ENCODE peak calls at places on chromosomes 2 and 18, in five cellular contexts. One of them, this sample, is unnamed.

GRCh38 chr2:104790100-104790811 is 63.7 kb upstream of the POU3F3 start:
- DNase-seq in HepG2: no peak
- DNase-seq in AG10803: peak
- DNase-seq in left lung: no peak
- DNase-seq in lung: no peak
- DNase-seq in this sample: no peak

GRCh38 chr18:2717407-2717806 is 61.9 kb downstream of the SMCHD1 start:
- DNase-seq in HepG2: no peak
- DNase-seq in AG10803: no peak
- DNase-seq in left lung: no peak
- DNase-seq in lung: no peak
- DNase-seq in this sample: no peak

GRCh38 chr18:76922107-76922506 is 99.8 kb downstream of the ZNF236 start:
- DNase-seq in HepG2: peak
- DNase-seq in AG10803: peak
- DNase-seq in left lung: no peak
- DNase-seq in lung: peak
- DNase-seq in this sample: peak

GRCh38 chr2:239965318-239965717 is 59.8 kb downstream of the NDUFA10 start:
- DNase-seq in HepG2: no peak
- DNase-seq in AG10803: no peak
- DNase-seq in left lung: no peak
- DNase-seq in lung: no peak
- DNase-seq in this sample: no peak

GRCh38 chr2:131535526-131535925 is 7.8 kb downstream of the CCDC74A start:
- DNase-seq in HepG2: no peak
- DNase-seq in AG10803: no peak
- DNase-seq in left lung: no peak
- DNase-seq in lung: peak
- DNase-seq in this sample: no peak

GRCh38 chr2:47259829-47260228 is 104.7 kb upstream of the STPG4 start:
- DNase-seq in HepG2: no peak
- DNase-seq in AG10803: no peak
- DNase-seq in left lung: no peak
- DNase-seq in lung: no peak
- DNase-seq in this sample: no peak

GRCh38 chr2:220198911-220199310 is 571.5 kb downstream of the SLC4A3 start:
- DNase-seq in HepG2: no peak
- DNase-seq in AG10803: peak
- DNase-seq in left lung: no peak
- DNase-seq in lung: no peak
- DNase-seq in this sample: no peak

GRCh38 chr2:11042841-11043240 is 112.4 kb upstream of the SLC66A3 start:
- DNase-seq in HepG2: no peak
- DNase-seq in AG10803: no peak
- DNase-seq in left lung: no peak
- DNase-seq in lung: no peak
- DNase-seq in this sample: no peak

GRCh38 chr2:217801711-217802110 is 201.1 kb downstream of the TNS1 start:
- DNase-seq in HepG2: no peak
- DNase-seq in AG10803: no peak
- DNase-seq in left lung: no peak
- DNase-seq in lung: no peak
- DNase-seq in this sample: no peak

GRCh38 chr2:36770542-36771287 is 74.2 kb downstream of the VIT start:
- DNase-seq in HepG2: peak
- DNase-seq in AG10803: peak
- DNase-seq in left lung: no peak
- DNase-seq in lung: no peak
- DNase-seq in this sample: no peak

GRCh38 chr18:57793630-57793986 is 9.5 kb downstream of the ATP8B1 start:
- DNase-seq in HepG2: no peak
- DNase-seq in AG10803: no peak
- DNase-seq in left lung: no peak
- DNase-seq in lung: no peak
- DNase-seq in this sample: no peak

GRCh38 chr2:128380061-128380889 is 61.6 kb upstream of the HS6ST1 start:
- DNase-seq in HepG2: no peak
- DNase-seq in AG10803: no peak
- DNase-seq in left lung: peak
- DNase-seq in lung: no peak
- DNase-seq in this sample: no peak

GRCh38 chr2:26173596-26174482 is 951 bp downstream of the GAREM2 start:
- DNase-seq in HepG2: no peak
- DNase-seq in AG10803: no peak
- DNase-seq in left lung: no peak
- DNase-seq in lung: no peak
- DNase-seq in this sample: no peak

GRCh38 chr18:45954070-45954712 is 12.9 kb downstream of the EPG5 start:
- DNase-seq in HepG2: no peak
- DNase-seq in AG10803: peak
- DNase-seq in left lung: no peak
- DNase-seq in lung: no peak
- DNase-seq in this sample: no peak

GRCh38 chr2:215590353-215590752 is 154.5 kb upstream of the FN1 start:
- DNase-seq in HepG2: peak
- DNase-seq in AG10803: peak
- DNase-seq in left lung: no peak
- DNase-seq in lung: no peak
- DNase-seq in this sample: no peak

GRCh38 chr18:79748321-79749157 is 49.2 kb upstream of the KCNG2 start:
- DNase-seq in HepG2: no peak
- DNase-seq in AG10803: no peak
- DNase-seq in left lung: peak
- DNase-seq in lung: no peak
- DNase-seq in this sample: no peak

GRCh38 chr18:24270937-24271380 is 126.7 kb downstream of the OSBPL1A start:
- DNase-seq in HepG2: no peak
- DNase-seq in AG10803: peak
- DNase-seq in left lung: no peak
- DNase-seq in lung: no peak
- DNase-seq in this sample: no peak

GRCh38 chr18:394276-394996 is 106.1 kb downstream of the COLEC12 start:
- DNase-seq in HepG2: no peak
- DNase-seq in AG10803: peak
- DNase-seq in left lung: no peak
- DNase-seq in lung: no peak
- DNase-seq in this sample: no peak

GRCh38 chr2:196565982-196566381 is 73.5 kb upstream of the CCDC150 start:
- DNase-seq in HepG2: no peak
- DNase-seq in AG10803: no peak
- DNase-seq in left lung: no peak
- DNase-seq in lung: no peak
- DNase-seq in this sample: no peak

GRCh38 chr2:2919574-2920365 is 457.8 kb downstream of the EIPR1 start:
- DNase-seq in HepG2: no peak
- DNase-seq in AG10803: no peak
- DNase-seq in left lung: no peak
- DNase-seq in lung: no peak
- DNase-seq in this sample: no peak

GRCh38 chr2:11829324-11829946 is 83.0 kb downstream of the LPIN1 start:
- DNase-seq in HepG2: peak
- DNase-seq in AG10803: peak
- DNase-seq in left lung: peak
- DNase-seq in lung: peak
- DNase-seq in this sample: peak

GRCh38 chr2:201049455-201049854 is 22.0 kb downstream of the HYCC2 start:
- DNase-seq in HepG2: no peak
- DNase-seq in AG10803: peak
- DNase-seq in left lung: no peak
- DNase-seq in lung: no peak
- DNase-seq in this sample: no peak

GRCh38 chr2:144489315-144489920 is 30.5 kb downstream of the ZEB2 start:
- DNase-seq in HepG2: no peak
- DNase-seq in AG10803: no peak
- DNase-seq in left lung: no peak
- DNase-seq in lung: no peak
- DNase-seq in this sample: no peak

GRCh38 chr2:213733893-213734292 is 449.6 kb downstream of the SPAG16 start:
- DNase-seq in HepG2: no peak
- DNase-seq in AG10803: no peak
- DNase-seq in left lung: no peak
- DNase-seq in lung: no peak
- DNase-seq in this sample: no peak

GRCh38 chr2:101752708-101753107 is 55.2 kb downstream of the MAP4K4 start:
- DNase-seq in HepG2: no peak
- DNase-seq in AG10803: no peak
- DNase-seq in left lung: no peak
- DNase-seq in lung: no peak
- DNase-seq in this sample: no peak

GRCh38 chr2:37985333-37985732 is 60.2 kb downstream of the RMDN2 start:
- DNase-seq in HepG2: no peak
- DNase-seq in AG10803: peak
- DNase-seq in left lung: no peak
- DNase-seq in lung: no peak
- DNase-seq in this sample: no peak

GRCh38 chr2:148540022-148540421 is 104.5 kb upstream of the EPC2 start:
- DNase-seq in HepG2: no peak
- DNase-seq in AG10803: no peak
- DNase-seq in left lung: no peak
- DNase-seq in lung: no peak
- DNase-seq in this sample: no peak

DNA sequence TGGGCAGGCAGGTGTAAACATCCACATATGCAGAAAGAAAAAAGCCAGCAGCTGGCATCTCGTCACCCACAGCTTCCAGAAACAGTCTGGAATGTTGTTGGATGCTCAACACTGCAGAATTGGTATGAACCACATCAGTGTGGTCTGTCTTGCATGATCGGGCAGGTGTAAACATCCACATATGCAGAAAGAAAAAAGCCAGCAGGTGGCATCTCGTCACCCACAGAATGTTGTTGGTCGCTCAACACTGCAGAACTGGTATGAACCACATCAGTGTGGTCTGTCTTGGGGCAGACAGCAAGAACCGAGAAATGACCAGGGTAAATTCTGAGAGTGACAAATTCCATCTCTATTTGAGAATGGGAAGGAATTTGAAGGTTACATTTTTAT is 39.6 kb downstream of the DOCK10 start:
- DNase-seq in HepG2: no peak
- DNase-seq in AG10803: no peak
- DNase-seq in left lung: no peak
- DNase-seq in lung: no peak
- DNase-seq in this sample: peak
- TF ChIP-seq CTCF in HepG2: peak
- TF ChIP-seq CTCF in AG10803: no peak
- TF ChIP-seq CTCF in left lung: no peak
- TF ChIP-seq CTCF in lung: no peak
- TF ChIP-seq CTCF in this sample: no peak

GRCh38 chr2:216727346-216728122 is 32.2 kb upstream of the IGFBP5 start:
- DNase-seq in HepG2: no peak
- DNase-seq in AG10803: no peak
- DNase-seq in left lung: no peak
- DNase-seq in lung: no peak
- DNase-seq in this sample: no peak
- TF ChIP-seq CTCF in HepG2: no peak
- TF ChIP-seq CTCF in AG10803: no peak
- TF ChIP-seq CTCF in left lung: no peak
- TF ChIP-seq CTCF in lung: no peak
- TF ChIP-seq CTCF in this sample: no peak

GRCh38 chr2:241049739-241050623 is 51.6 kb downstream of the SNED1 start:
- DNase-seq in HepG2: no peak
- DNase-seq in AG10803: no peak
- DNase-seq in left lung: no peak
- DNase-seq in lung: no peak
- DNase-seq in this sample: no peak

GRCh38 chr2:241048949-241049343 is 50.5 kb downstream of the SNED1 start:
- DNase-seq in HepG2: no peak
- DNase-seq in AG10803: no peak
- DNase-seq in left lung: no peak
- DNase-seq in lung: peak
- DNase-seq in this sample: no peak

GRCh38 chr2:241048149-241048948 is 49.9 kb downstream of the SNED1 start:
- DNase-seq in HepG2: no peak
- DNase-seq in AG10803: no peak
- DNase-seq in left lung: no peak
- DNase-seq in lung: no peak
- DNase-seq in this sample: no peak

GRCh38 chr2:241050624-241051577 is 51.2 kb downstream of the MTERF4 start:
- DNase-seq in HepG2: no peak
- DNase-seq in AG10803: no peak
- DNase-seq in left lung: no peak
- DNase-seq in lung: peak
- DNase-seq in this sample: peak

DNA sequence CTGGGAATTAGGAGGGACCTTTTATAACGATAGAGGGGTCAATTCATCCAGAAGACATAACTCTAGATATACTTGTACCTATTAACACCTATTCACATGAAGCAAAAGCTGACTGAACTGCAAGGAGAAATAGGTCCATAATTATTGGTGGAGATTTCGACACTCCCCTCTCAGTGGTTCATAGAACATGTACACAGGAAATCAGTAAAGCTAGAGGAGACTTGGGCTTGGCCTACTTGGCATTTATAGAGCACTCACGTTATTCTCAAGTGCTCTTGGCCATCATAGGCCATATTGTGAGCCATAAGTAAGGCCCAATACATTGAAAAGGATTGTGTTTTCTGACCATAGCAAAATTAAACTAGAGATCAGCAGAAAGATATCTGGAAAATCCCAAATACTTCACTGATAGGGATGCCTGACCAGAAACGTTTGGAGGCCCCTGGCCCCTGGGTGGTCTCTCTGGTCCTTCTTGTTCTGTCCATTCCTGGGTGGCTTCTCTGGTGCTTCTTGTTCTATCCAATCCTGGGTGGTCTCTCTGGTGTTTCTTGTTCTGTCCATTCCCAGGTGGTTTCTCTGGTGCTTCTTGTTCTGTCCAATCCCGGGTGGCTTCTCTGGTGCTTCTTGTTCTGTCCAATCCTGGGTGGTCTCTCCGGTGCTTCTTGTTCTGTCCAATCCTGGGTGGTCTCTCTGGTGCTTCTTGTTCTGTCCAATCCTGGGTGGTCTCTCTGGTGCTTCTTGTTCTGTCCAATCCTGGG is 49.0 kb downstream of the SNED1 start:
- DNase-seq in HepG2: no peak
- DNase-seq in AG10803: no peak
- DNase-seq in left lung: no peak
- DNase-seq in lung: no peak
- DNase-seq in this sample: no peak
- TF ChIP-seq CTCF in HepG2: no peak
- TF ChIP-seq CTCF in AG10803: no peak
- TF ChIP-seq CTCF in left lung: no peak
- TF ChIP-seq CTCF in lung: no peak
- TF ChIP-seq CTCF in this sample: no peak

DNA sequence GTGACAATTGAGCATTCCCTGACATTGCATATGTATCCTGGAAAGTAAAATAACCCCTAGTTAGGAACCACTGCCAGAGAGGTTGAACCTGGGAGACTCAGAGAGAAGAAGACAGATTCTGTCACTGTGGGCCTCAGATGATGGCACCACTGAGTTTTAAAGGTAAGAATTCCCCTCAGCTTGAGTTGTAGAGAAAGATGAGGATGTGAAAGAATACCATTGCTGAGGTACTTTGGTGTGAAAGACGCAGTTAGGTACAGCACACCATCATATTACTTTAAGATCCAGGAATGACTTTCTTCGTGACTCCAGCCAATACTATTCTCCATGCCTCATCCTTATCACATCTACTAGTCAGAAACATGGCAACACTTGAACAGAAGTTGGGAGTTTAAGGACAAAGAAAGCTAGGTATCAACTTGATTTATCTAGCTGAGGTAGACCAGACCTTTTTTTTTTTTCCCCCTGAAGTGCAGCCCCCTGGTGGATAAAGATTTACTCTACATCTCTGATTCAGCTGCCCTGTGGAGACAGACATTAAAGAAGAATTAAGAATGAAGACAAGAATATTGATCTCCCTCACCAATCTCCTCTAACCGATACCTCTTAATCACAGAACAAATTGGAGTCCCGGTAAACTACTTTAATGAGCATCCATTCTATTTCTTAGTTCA is 630.5 kb upstream of the FANCL start:
- DNase-seq in HepG2: no peak
- DNase-seq in AG10803: no peak
- DNase-seq in left lung: no peak
- DNase-seq in lung: no peak
- DNase-seq in this sample: no peak
- TF ChIP-seq CTCF in HepG2: no peak
- TF ChIP-seq CTCF in AG10803: no peak
- TF ChIP-seq CTCF in left lung: no peak
- TF ChIP-seq CTCF in lung: no peak
- TF ChIP-seq CTCF in this sample: no peak

This sample was measured in activated B cell treated with CpG ODN at 0.5 μM for 24 hours.